ENCODE peak calls at places on chromosomes 12 and 14, in nine cellular contexts. C, Z, F, K, L, X, T, N and R are unnamed samples.

GRCh38 chr12:58917699-58918334 is 2.5 kb downstream of the LRIG3 start:
- DNase-seq in C (no peak), Z (no peak), F (no peak), K (no peak), L (no peak), X (no peak), T (no peak), N (no peak), R (no peak)

GRCh38 chr14:29584992-29585391 is 342.7 kb downstream of the PRKD1 start:
- DNase-seq in C (peak; percentile 89), Z (peak; percentile 81), F (no peak), K (no peak), L (no peak), X (no peak), T (no peak), N (peak; percentile 21), R (no peak)

GRCh38 chr12:132454949-132455418 is 35.0 kb upstream of the FBRSL1 start:
- DNase-seq in C (no peak), Z (no peak), F (no peak), K (no peak), L (peak; percentile 67), X (no peak), T (no peak), N (no peak), R (no peak)

GRCh38 chr14:49621114-49621881 is 699 bp downstream of the MGAT2 start:
- DNase-seq in C (peak; percentile 85), Z (peak; percentile 68), F (peak; percentile 52), K (no peak), L (peak; percentile 97), X (peak; percentile 78), T (peak; percentile 63), N (peak; percentile 70), R (no peak)

GRCh38 chr12:55681142-55682077 is 26.3 kb downstream of the ITGA7 start:
- DNase-seq in C (peak; percentile 65), Z (peak; percentile 92), F (no peak), K (peak; percentile 90), L (peak; percentile 83), X (peak; percentile 85), T (peak; percentile 71), N (peak; percentile 67), R (peak; percentile 76)

GRCh38 chr12:80053048-80053790 is 46.1 kb upstream of the OTOGL start:
- DNase-seq in C (peak; percentile 86), Z (no peak), F (peak; percentile 93), K (no peak), L (no peak), X (no peak), T (peak; percentile 40), N (peak; percentile 57), R (peak; percentile 19)

GRCh38 chr12:132777614-132778013 is 16.0 kb upstream of the ANKLE2 start:
- DNase-seq in C (no peak), Z (no peak), F (no peak), K (no peak), L (no peak), X (no peak), T (no peak), N (no peak), R (no peak)

GRCh38 chr14:101235872-101236221 is 325.4 kb upstream of the DIO3 start:
- DNase-seq in C (no peak), Z (peak; percentile 21), F (no peak), K (no peak), L (no peak), X (no peak), T (no peak), N (no peak), R (no peak)

GRCh38 chr12:96350982-96351381 is 49.3 kb downstream of the CDK17 start:
- DNase-seq in C (no peak), Z (no peak), F (no peak), K (no peak), L (no peak), X (no peak), T (no peak), N (no peak), R (no peak)

GRCh38 chr12:55849616-55850015 is 6.9 kb upstream of the MMP19 start:
- DNase-seq in C (no peak), Z (no peak), F (no peak), K (no peak), L (no peak), X (no peak), T (no peak), N (no peak), R (no peak)

GRCh38 chr12:108815875-108816594 is 41.3 kb downstream of the SSH1 start:
- DNase-seq in C (no peak), Z (no peak), F (no peak), K (no peak), L (peak; percentile 59), X (peak; percentile 7), T (no peak), N (no peak), R (no peak)

GRCh38 chr12:11727133-11727664 is 77.7 kb downstream of the ETV6 start:
- DNase-seq in C (no peak), Z (no peak), F (no peak), K (no peak), L (no peak), X (no peak), T (no peak), N (no peak), R (no peak)

GRCh38 chr14:52583544-52583943 is 30.9 kb downstream of the GPR137C start:
- DNase-seq in C (no peak), Z (no peak), F (no peak), K (no peak), L (no peak), X (no peak), T (no peak), N (no peak), R (no peak)

GRCh38 chr14:103885509-103885932 is 38.1 kb upstream of the PPP1R13B start:
- DNase-seq in C (no peak), Z (no peak), F (no peak), K (no peak), L (no peak), X (no peak), T (no peak), N (no peak), R (no peak)

GRCh38 chr14:59187802-59188460 is 536 bp upstream of the DAAM1 start:
- DNase-seq in C (peak; percentile 73), Z (peak; percentile 54), F (peak; percentile 43), K (peak; percentile 6), L (peak; percentile 88), X (peak; percentile 59), T (no peak), N (peak; percentile 35), R (no peak)

GRCh38 chr12:105481906-105482305 is 151.4 kb downstream of the C12orf75 start:
- DNase-seq in C (no peak), Z (no peak), F (no peak), K (no peak), L (no peak), X (no peak), T (no peak), N (no peak), R (no peak)

GRCh38 chr14:105250008-105250366 is 1.7 kb downstream of the BTBD6 start:
- DNase-seq in C (no peak), Z (no peak), F (no peak), K (no peak), L (no peak), X (no peak), T (no peak), N (no peak), R (no peak)

GRCh38 chr14:105248368-105249174 is at the start of gene BTBD6:
- DNase-seq in C (peak; percentile 94), Z (peak; percentile 88), F (peak; percentile 77), K (peak; percentile 85), L (peak; percentile 97), X (peak; percentile 93), T (peak; percentile 91), N (peak; percentile 86), R (peak; percentile 98)

GRCh38 chr14:105250986-105251385 is 2.7 kb downstream of the BTBD6 start:
- DNase-seq in C (no peak), Z (no peak), F (no peak), K (no peak), L (no peak), X (no peak), T (no peak), N (no peak), R (no peak)

GRCh38 chr14:105247715-105248367 is 492 bp upstream of the BTBD6 start:
- DNase-seq in C (peak; percentile 63), Z (no peak), F (no peak), K (no peak), L (peak; percentile 85), X (no peak), T (no peak), N (no peak), R (no peak)

GRCh38 chr14:105249175-105250007 is 1.1 kb downstream of the BTBD6 start:
- DNase-seq in C (peak; percentile 63), Z (no peak), F (no peak), K (no peak), L (no peak), X (no peak), T (peak; percentile 35), N (no peak), R (no peak)
- TF ChIP-seq POLR2A in C (no peak), Z (no peak), F (no peak), K (no peak), L (no peak), X (no peak), T (no peak), N (no peak), R (no peak)

GRCh38 chr12:50039151-50039835 is 14.0 kb upstream of the RACGAP1 start:
- DNase-seq in C (peak; percentile 92), Z (peak; percentile 79), F (peak; percentile 88), K (peak; percentile 76), L (peak; percentile 94), X (peak; percentile 88), T (peak; percentile 94), N (peak; percentile 74), R (peak; percentile 88)
- TF ChIP-seq POLR2A in C (no peak), Z (no peak), F (no peak), K (no peak), L (no peak), X (no peak), T (no peak), N (no peak), R (no peak)

GRCh38 chr14:88568196-88568595 is 5.4 kb downstream of the ZC3H14 start:
- DNase-seq in C (no peak), Z (no peak), F (no peak), K (no peak), L (no peak), X (no peak), T (no peak), N (no peak), R (no peak)
- TF ChIP-seq POLR2A in C (no peak), Z (no peak), F (no peak), K (no peak), L (no peak), X (no peak), T (no peak), N (no peak), R (no peak)

DNA sequence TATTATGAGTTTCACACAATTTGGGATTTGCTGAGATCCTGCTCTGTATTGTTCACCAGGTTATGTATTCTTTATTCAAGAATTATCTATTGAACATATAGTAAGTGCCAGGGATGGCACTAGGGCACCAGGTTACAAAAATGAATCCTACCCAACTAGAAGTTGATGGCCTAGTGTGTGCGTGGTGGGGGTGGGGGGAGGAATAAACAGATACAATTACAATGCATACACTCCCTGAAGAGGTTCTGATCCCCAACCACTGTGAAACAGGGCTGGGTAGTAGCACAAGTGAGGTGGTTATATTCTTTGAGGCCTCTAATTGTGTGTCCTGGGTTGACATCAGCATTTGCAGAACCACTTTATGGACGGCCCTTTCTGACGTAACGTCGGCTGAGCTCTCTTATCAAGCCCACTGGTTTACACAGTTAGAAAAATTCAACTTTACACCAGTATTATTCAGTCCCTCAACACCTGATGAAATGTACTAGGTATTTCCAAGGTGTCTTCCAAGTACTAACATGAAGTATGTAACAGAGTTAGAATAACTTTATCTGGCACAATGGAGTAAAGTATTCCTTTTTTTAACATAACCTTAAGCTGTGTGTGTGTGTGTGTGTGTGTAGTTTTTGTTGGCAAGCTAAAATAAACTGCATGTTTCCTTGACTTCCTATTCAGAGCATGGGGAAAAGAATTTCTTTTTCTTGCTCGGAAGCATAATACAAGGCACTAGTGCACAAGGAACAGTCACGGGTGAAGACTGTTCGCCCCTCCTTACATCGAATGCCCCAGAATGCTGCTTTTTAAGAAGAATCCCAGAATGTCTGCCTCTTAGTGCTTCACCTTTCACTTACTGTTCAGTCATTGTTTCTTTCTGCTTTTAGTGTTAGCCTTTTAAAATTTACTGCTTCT is 8.1 kb upstream of the GLRX5 start:
- DNase-seq in C (no peak), Z (no peak), F (no peak), K (no peak), L (no peak), X (no peak), T (no peak), N (no peak), R (no peak)
- TF ChIP-seq POLR2A in C (no peak), Z (no peak), F (no peak), K (no peak), L (no peak), X (no peak), T (no peak), N (no peak), R (no peak)